ENCODE peak calls at places on chromosomes 13 and 19, in six cellular contexts. N is body of pancreas; O is epithelial cell of prostate; I is stimulated activated CD8-positive, alpha-beta memory T cell treated with anti-CD3 and anti-CD28 coated beads, Interleukin-4, amount 100 ng/mL, for 4 hours; B is fibroblast of the conjunctiva; S is bronchial epithelial cell. L is an unnamed sample.

GRCh38 chr13:42971670-42972355 is 20.2 kb downstream of the EPSTI1 start:
- DNase-seq in N (no peak), O (no peak), I (no peak), B (peak), S (no peak), L (no peak)

GRCh38 chr19:6227156-6227940 is 52.4 kb downstream of the MLLT1 start:
- DNase-seq in N (no peak), O (no peak), I (no peak), B (no peak), S (no peak), L (no peak)

GRCh38 chr19:31378404-31378803 is 29.2 kb upstream of the TSHZ3 start:
- DNase-seq in N (peak), O (no peak), I (no peak), B (peak), S (peak), L (no peak)

GRCh38 chr19:39217094-39217493 is 13.0 kb upstream of the SYCN start:
- DNase-seq in N (no peak), O (no peak), I (no peak), B (no peak), S (no peak), L (no peak)

GRCh38 chr13:20118268-20119140 is 42.3 kb downstream of the GJA3 start:
- DNase-seq in N (peak), O (no peak), I (no peak), B (no peak), S (no peak), L (peak)

GRCh38 chr19:10283786-10284540 is 2.8 kb upstream of the ICAM4 start:
- DNase-seq in N (no peak), O (no peak), I (no peak), B (no peak), S (no peak), L (no peak)

GRCh38 chr19:12843328-12843727 is 5.0 kb downstream of the MAST1 start:
- DNase-seq in N (no peak), O (no peak), I (no peak), B (no peak), S (no peak), L (no peak)

GRCh38 chr13:75173457-75174356 is 308.3 kb downstream of the TBC1D4 start:
- DNase-seq in N (no peak), O (no peak), I (no peak), B (no peak), S (no peak), L (no peak)

GRCh38 chr19:55600336-55601028 is 394 bp downstream of the ZNF524 start:
- DNase-seq in N (peak), O (no peak), I (no peak), B (no peak), S (no peak), L (peak)

L was measured in G401.